ENCODE peak calls at places on chromosomes 2 and 18, in six cellular contexts. Z is psoas muscle, N is HT1080, B is GM13976, W is NCI-H1105, Y is NCI-H2171 treated with DMSO at 0.1 percent for 48 hours. I is an unnamed sample.

GRCh38 chr2:69975853-69976462 is 14.5 kb upstream of the ASPRV1 start:
- DNase-seq in Z (no peak), N (no peak), B (no peak), W (no peak), Y (no peak), I (no peak)

GRCh38 chr2:102063360-102063947 is 71.7 kb downstream of the IL1R2 start:
- DNase-seq in Z (peak), N (no peak), B (no peak), W (no peak), Y (no peak), I (no peak)

GRCh38 chr18:77049938-77050337 is 82.6 kb downstream of the MBP start:
- DNase-seq in Z (no peak), N (no peak), B (no peak), W (no peak), Y (no peak), I (no peak)

GRCh38 chr18:34709631-34710429 is at the start of gene DTNA:
- DNase-seq in Z (no peak), N (peak), B (no peak), W (peak), Y (peak), I (no peak)

GRCh38 chr2:121707920-121708361 is 28.7 kb downstream of the NIFK start:
- DNase-seq in Z (no peak), N (no peak), B (no peak), W (no peak), Y (no peak), I (peak)

GRCh38 chr18:77622009-77622692 is 372.5 kb downstream of the GALR1 start:
- DNase-seq in Z (no peak), N (peak), B (no peak), W (no peak), Y (no peak), I (no peak)

GRCh38 chr18:37565138-37565984 is at the start of gene CELF4:
- DNase-seq in Z (no peak), N (no peak), B (peak), W (peak), Y (peak), I (no peak)

GRCh38 chr2:227474406-227474805 is 2.5 kb downstream of the AGFG1 start:
- DNase-seq in Z (no peak), N (no peak), B (no peak), W (no peak), Y (no peak), I (no peak)

GRCh38 chr2:131005229-131005935 is 87.9 kb downstream of the FAM168B start:
- DNase-seq in Z (no peak), N (no peak), B (no peak), W (no peak), Y (no peak), I (no peak)

GRCh38 chr2:138333121-138333520 is 168.4 kb upstream of the SPOPL start:
- DNase-seq in Z (no peak), N (no peak), B (no peak), W (no peak), Y (no peak), I (no peak)

GRCh38 chr18:22912835-22913234 is 20.3 kb upstream of the RBBP8 start:
- DNase-seq in Z (no peak), N (no peak), B (no peak), W (no peak), Y (no peak), I (no peak)

GRCh38 chr2:39300044-39300820 is 56.5 kb upstream of the CDKL4 start:
- DNase-seq in Z (no peak), N (no peak), B (no peak), W (no peak), Y (no peak), I (no peak)

GRCh38 chr2:32522770-32523169 is 105.1 kb upstream of the TTC27 start:
- DNase-seq in Z (no peak), N (no peak), B (no peak), W (no peak), Y (no peak), I (no peak)

GRCh38 chr18:48815581-48816324 is 135.0 kb downstream of the SMAD7 start:
- DNase-seq in Z (peak), N (peak), B (no peak), W (no peak), Y (no peak), I (no peak)

GRCh38 chr2:109103286-109103685 is 25.7 kb upstream of the SH3RF3 start:
- DNase-seq in Z (no peak), N (no peak), B (no peak), W (no peak), Y (no peak), I (no peak)

GRCh38 chr2:208929489-208929864 is 494.4 kb upstream of the MAP2 start:
- DNase-seq in Z (no peak), N (no peak), B (no peak), W (no peak), Y (no peak), I (no peak)

GRCh38 chr2:186130678-186131511 is 355.2 kb upstream of the ZC3H15 start:
- DNase-seq in Z (no peak), N (no peak), B (no peak), W (no peak), Y (no peak), I (no peak)

GRCh38 chr2:70019096-70019495 is 57.7 kb upstream of the ASPRV1 start:
- DNase-seq in Z (no peak), N (no peak), B (no peak), W (no peak), Y (no peak), I (no peak)

GRCh38 chr2:216571178-216571908 is 61.9 kb upstream of the IGFBP2 start:
- DNase-seq in Z (no peak), N (no peak), B (no peak), W (no peak), Y (no peak), I (no peak)

GRCh38 chr18:74276609-74277008 is 15.2 kb downstream of the CYB5A start:
- DNase-seq in Z (no peak), N (no peak), B (no peak), W (no peak), Y (no peak), I (no peak)

GRCh38 chr2:13858626-13859025 is 773.9 kb upstream of the LRATD1 start:
- DNase-seq in Z (no peak), N (peak), B (no peak), W (no peak), Y (no peak), I (no peak)

GRCh38 chr2:96537066-96537733 is 648 bp downstream of the ARID5A start:
- DNase-seq in Z (peak), N (peak), B (peak), W (peak), Y (no peak), I (peak)